ENCODE peak calls at places on chromosomes 4 and X, in ten cellular contexts. One of them, this sample, is unnamed.

GRCh38 chr4:57156242-57156990 is 46.2 kb upstream of the IGFBP7 start:
- DNase-seq in upper lobe of left lung: no peak
- DNase-seq in CD8-positive, alpha-beta T cell: no peak
- DNase-seq in OCI-LY7: no peak
- DNase-seq in Calu3: no peak
- DNase-seq in NB4: no peak
- DNase-seq in choroid plexus epithelial cell: no peak
- DNase-seq in psoas muscle: no peak
- DNase-seq in fibroblast of mammary gland: no peak
- DNase-seq in HFF-Myc: no peak
- DNase-seq in this sample: no peak

GRCh38 chr4:78647272-78647671 is 95.7 kb downstream of the ANXA3 start:
- DNase-seq in upper lobe of left lung: no peak
- DNase-seq in CD8-positive, alpha-beta T cell: no peak
- DNase-seq in OCI-LY7: no peak
- DNase-seq in Calu3: no peak
- DNase-seq in NB4: no peak
- DNase-seq in choroid plexus epithelial cell: no peak
- DNase-seq in psoas muscle: no peak
- DNase-seq in fibroblast of mammary gland: no peak
- DNase-seq in HFF-Myc: no peak
- DNase-seq in this sample: no peak

GRCh38 chr4:148539387-148539786 is 97.2 kb upstream of the NR3C2 start:
- DNase-seq in upper lobe of left lung: no peak
- DNase-seq in CD8-positive, alpha-beta T cell: no peak
- DNase-seq in OCI-LY7: no peak
- DNase-seq in Calu3: no peak
- DNase-seq in NB4: no peak
- DNase-seq in choroid plexus epithelial cell: no peak
- DNase-seq in psoas muscle: no peak
- DNase-seq in fibroblast of mammary gland: no peak
- DNase-seq in HFF-Myc: no peak
- DNase-seq in this sample: no peak

GRCh38 chr4:26088433-26088928 is 174.5 kb downstream of the SMIM20 start:
- DNase-seq in upper lobe of left lung: no peak
- DNase-seq in CD8-positive, alpha-beta T cell: no peak
- DNase-seq in OCI-LY7: no peak
- DNase-seq in Calu3: peak; percentile 11
- DNase-seq in NB4: peak; percentile 76
- DNase-seq in choroid plexus epithelial cell: peak; percentile 65
- DNase-seq in psoas muscle: no peak
- DNase-seq in fibroblast of mammary gland: peak; percentile 80
- DNase-seq in HFF-Myc: no peak
- DNase-seq in this sample: peak; percentile 67

GRCh38 chr4:7077371-7077770 is 9.5 kb upstream of the GRPEL1 start:
- DNase-seq in upper lobe of left lung: no peak
- DNase-seq in CD8-positive, alpha-beta T cell: no peak
- DNase-seq in OCI-LY7: no peak
- DNase-seq in Calu3: no peak
- DNase-seq in NB4: no peak
- DNase-seq in choroid plexus epithelial cell: no peak
- DNase-seq in psoas muscle: no peak
- DNase-seq in fibroblast of mammary gland: no peak
- DNase-seq in HFF-Myc: no peak
- DNase-seq in this sample: no peak

GRCh38 chrX:28586891-28587635 is at the start of gene IL1RAPL1:
- DNase-seq in upper lobe of left lung: no peak
- DNase-seq in CD8-positive, alpha-beta T cell: no peak
- DNase-seq in OCI-LY7: no peak
- DNase-seq in Calu3: peak; percentile 3
- DNase-seq in NB4: peak; percentile 1
- DNase-seq in choroid plexus epithelial cell: peak; percentile 84
- DNase-seq in psoas muscle: no peak
- DNase-seq in fibroblast of mammary gland: peak; percentile 31
- DNase-seq in HFF-Myc: peak; percentile 1
- DNase-seq in this sample: peak; percentile 3

GRCh38 chr4:3871181-3871852 is 105.1 kb downstream of the ADRA2C start:
- DNase-seq in upper lobe of left lung: peak; percentile 78
- DNase-seq in CD8-positive, alpha-beta T cell: no peak
- DNase-seq in OCI-LY7: no peak
- DNase-seq in Calu3: no peak
- DNase-seq in NB4: no peak
- DNase-seq in choroid plexus epithelial cell: no peak
- DNase-seq in psoas muscle: no peak
- DNase-seq in fibroblast of mammary gland: no peak
- DNase-seq in HFF-Myc: no peak
- DNase-seq in this sample: peak; percentile 13

GRCh38 chr4:87274803-87275202 is 47.9 kb downstream of the HSD17B13 start:
- DNase-seq in upper lobe of left lung: no peak
- DNase-seq in CD8-positive, alpha-beta T cell: no peak
- DNase-seq in OCI-LY7: no peak
- DNase-seq in Calu3: no peak
- DNase-seq in NB4: peak; percentile 22
- DNase-seq in choroid plexus epithelial cell: no peak
- DNase-seq in psoas muscle: no peak
- DNase-seq in fibroblast of mammary gland: no peak
- DNase-seq in HFF-Myc: no peak
- DNase-seq in this sample: no peak

GRCh38 chrX:111543212-111543762 is 31.8 kb downstream of the SERTM2 start:
- DNase-seq in upper lobe of left lung: no peak
- DNase-seq in CD8-positive, alpha-beta T cell: no peak
- DNase-seq in OCI-LY7: no peak
- DNase-seq in Calu3: no peak
- DNase-seq in NB4: no peak
- DNase-seq in choroid plexus epithelial cell: peak; percentile 3
- DNase-seq in psoas muscle: no peak
- DNase-seq in fibroblast of mammary gland: no peak
- DNase-seq in HFF-Myc: no peak
- DNase-seq in this sample: no peak

GRCh38 chrX:100995469-100995868 is 26.0 kb downstream of the ARL13A start:
- DNase-seq in upper lobe of left lung: no peak
- DNase-seq in CD8-positive, alpha-beta T cell: no peak
- DNase-seq in OCI-LY7: no peak
- DNase-seq in Calu3: no peak
- DNase-seq in NB4: peak; percentile 42
- DNase-seq in choroid plexus epithelial cell: peak; percentile 78
- DNase-seq in psoas muscle: no peak
- DNase-seq in fibroblast of mammary gland: peak; percentile 92
- DNase-seq in HFF-Myc: peak; percentile 44
- DNase-seq in this sample: no peak

GRCh38 chr4:151304755-151305154 is 20.6 kb downstream of the SH3D19 start:
- DNase-seq in upper lobe of left lung: no peak
- DNase-seq in CD8-positive, alpha-beta T cell: no peak
- DNase-seq in OCI-LY7: no peak
- DNase-seq in Calu3: no peak
- DNase-seq in NB4: no peak
- DNase-seq in choroid plexus epithelial cell: peak; percentile 20
- DNase-seq in psoas muscle: no peak
- DNase-seq in fibroblast of mammary gland: peak; percentile 29
- DNase-seq in HFF-Myc: no peak
- DNase-seq in this sample: peak; percentile 62

GRCh38 chr4:9880411-9881197 is 99.2 kb downstream of the DRD5 start:
- DNase-seq in upper lobe of left lung: no peak
- DNase-seq in CD8-positive, alpha-beta T cell: no peak
- DNase-seq in OCI-LY7: no peak
- DNase-seq in Calu3: no peak
- DNase-seq in NB4: no peak
- DNase-seq in choroid plexus epithelial cell: peak; percentile 95
- DNase-seq in psoas muscle: no peak
- DNase-seq in fibroblast of mammary gland: peak; percentile 4
- DNase-seq in HFF-Myc: no peak
- DNase-seq in this sample: no peak

GRCh38 chr4:164514765-164515164 is 239.2 kb upstream of the SMIM31 start:
- DNase-seq in upper lobe of left lung: no peak
- DNase-seq in CD8-positive, alpha-beta T cell: no peak
- DNase-seq in OCI-LY7: no peak
- DNase-seq in Calu3: no peak
- DNase-seq in NB4: no peak
- DNase-seq in choroid plexus epithelial cell: no peak
- DNase-seq in psoas muscle: no peak
- DNase-seq in fibroblast of mammary gland: no peak
- DNase-seq in HFF-Myc: no peak
- DNase-seq in this sample: no peak
- TF ChIP-seq CTCF in upper lobe of left lung: no peak
- TF ChIP-seq CTCF in CD8-positive, alpha-beta T cell: no peak
- TF ChIP-seq CTCF in OCI-LY7: no peak
- TF ChIP-seq CTCF in Calu3: no peak
- TF ChIP-seq CTCF in NB4: no peak
- TF ChIP-seq CTCF in choroid plexus epithelial cell: no peak
- TF ChIP-seq CTCF in psoas muscle: no peak
- TF ChIP-seq CTCF in fibroblast of mammary gland: no peak
- TF ChIP-seq CTCF in HFF-Myc: no peak
- TF ChIP-seq CTCF in this sample: no peak

GRCh38 chrX:21740329-21741274 is 17.3 kb downstream of the SMPX start:
- DNase-seq in upper lobe of left lung: no peak
- DNase-seq in CD8-positive, alpha-beta T cell: no peak
- DNase-seq in OCI-LY7: no peak
- DNase-seq in Calu3: peak; percentile 14
- DNase-seq in NB4: no peak
- DNase-seq in choroid plexus epithelial cell: peak; percentile 85
- DNase-seq in psoas muscle: peak; percentile 34
- DNase-seq in fibroblast of mammary gland: peak; percentile 11
- DNase-seq in HFF-Myc: no peak
- DNase-seq in this sample: peak; percentile 1

GRCh38 chrX:21744721-21745120 is 13.2 kb downstream of the SMPX start:
- DNase-seq in upper lobe of left lung: no peak
- DNase-seq in CD8-positive, alpha-beta T cell: no peak
- DNase-seq in OCI-LY7: no peak
- DNase-seq in Calu3: no peak
- DNase-seq in NB4: no peak
- DNase-seq in choroid plexus epithelial cell: no peak
- DNase-seq in psoas muscle: no peak
- DNase-seq in fibroblast of mammary gland: no peak
- DNase-seq in HFF-Myc: no peak
- DNase-seq in this sample: no peak

GRCh38 chrX:21744060-21744459 is 13.9 kb downstream of the SMPX start:
- DNase-seq in upper lobe of left lung: no peak
- DNase-seq in CD8-positive, alpha-beta T cell: no peak
- DNase-seq in OCI-LY7: no peak
- DNase-seq in Calu3: no peak
- DNase-seq in NB4: no peak
- DNase-seq in choroid plexus epithelial cell: no peak
- DNase-seq in psoas muscle: no peak
- DNase-seq in fibroblast of mammary gland: no peak
- DNase-seq in HFF-Myc: no peak
- DNase-seq in this sample: no peak

GRCh38 chrX:21741378-21741777 is 16.5 kb downstream of the SMPX start:
- DNase-seq in upper lobe of left lung: no peak
- DNase-seq in CD8-positive, alpha-beta T cell: no peak
- DNase-seq in OCI-LY7: no peak
- DNase-seq in Calu3: no peak
- DNase-seq in NB4: no peak
- DNase-seq in choroid plexus epithelial cell: no peak
- DNase-seq in psoas muscle: no peak
- DNase-seq in fibroblast of mammary gland: no peak
- DNase-seq in HFF-Myc: no peak
- DNase-seq in this sample: no peak

GRCh38 chrX:21741869-21742701 is 15.8 kb downstream of the SMPX start:
- DNase-seq in upper lobe of left lung: no peak
- DNase-seq in CD8-positive, alpha-beta T cell: no peak
- DNase-seq in OCI-LY7: no peak
- DNase-seq in Calu3: peak; percentile 39
- DNase-seq in NB4: no peak
- DNase-seq in choroid plexus epithelial cell: peak; percentile 88
- DNase-seq in psoas muscle: no peak
- DNase-seq in fibroblast of mammary gland: peak; percentile 11
- DNase-seq in HFF-Myc: no peak
- DNase-seq in this sample: no peak
- TF ChIP-seq CTCF in upper lobe of left lung: no peak
- TF ChIP-seq CTCF in CD8-positive, alpha-beta T cell: no peak
- TF ChIP-seq CTCF in OCI-LY7: no peak
- TF ChIP-seq CTCF in Calu3: no peak
- TF ChIP-seq CTCF in NB4: no peak
- TF ChIP-seq CTCF in choroid plexus epithelial cell: no peak
- TF ChIP-seq CTCF in psoas muscle: no peak
- TF ChIP-seq CTCF in fibroblast of mammary gland: no peak
- TF ChIP-seq CTCF in HFF-Myc: no peak
- TF ChIP-seq CTCF in this sample: no peak

GRCh38 chr4:24131954-24132673 is 242.3 kb upstream of the PPARGC1A start:
- DNase-seq in upper lobe of left lung: no peak
- DNase-seq in CD8-positive, alpha-beta T cell: no peak
- DNase-seq in OCI-LY7: no peak
- DNase-seq in Calu3: no peak
- DNase-seq in NB4: no peak
- DNase-seq in choroid plexus epithelial cell: no peak
- DNase-seq in psoas muscle: no peak
- DNase-seq in fibroblast of mammary gland: no peak
- DNase-seq in HFF-Myc: no peak
- DNase-seq in this sample: no peak
- TF ChIP-seq CTCF in upper lobe of left lung: no peak
- TF ChIP-seq CTCF in CD8-positive, alpha-beta T cell: no peak
- TF ChIP-seq CTCF in OCI-LY7: no peak
- TF ChIP-seq CTCF in Calu3: no peak
- TF ChIP-seq CTCF in NB4: no peak
- TF ChIP-seq CTCF in choroid plexus epithelial cell: no peak
- TF ChIP-seq CTCF in psoas muscle: no peak
- TF ChIP-seq CTCF in fibroblast of mammary gland: no peak
- TF ChIP-seq CTCF in HFF-Myc: no peak
- TF ChIP-seq CTCF in this sample: no peak

GRCh38 chrX:70466968-70467367 is 22.3 kb downstream of the DLG3 start:
- DNase-seq in upper lobe of left lung: no peak
- DNase-seq in CD8-positive, alpha-beta T cell: no peak
- DNase-seq in OCI-LY7: no peak
- DNase-seq in Calu3: no peak
- DNase-seq in NB4: no peak
- DNase-seq in choroid plexus epithelial cell: no peak
- DNase-seq in psoas muscle: no peak
- DNase-seq in fibroblast of mammary gland: no peak
- DNase-seq in HFF-Myc: no peak
- DNase-seq in this sample: no peak

GRCh38 chrX:70468709-70469108 is 24.1 kb downstream of the DLG3 start:
- DNase-seq in upper lobe of left lung: no peak
- DNase-seq in CD8-positive, alpha-beta T cell: no peak
- DNase-seq in OCI-LY7: no peak
- DNase-seq in Calu3: no peak
- DNase-seq in NB4: no peak
- DNase-seq in choroid plexus epithelial cell: no peak
- DNase-seq in psoas muscle: no peak
- DNase-seq in fibroblast of mammary gland: no peak
- DNase-seq in HFF-Myc: no peak
- DNase-seq in this sample: no peak

GRCh38 chrX:70476166-70476933 is 31.7 kb downstream of the DLG3 start:
- DNase-seq in upper lobe of left lung: no peak
- DNase-seq in CD8-positive, alpha-beta T cell: no peak
- DNase-seq in OCI-LY7: no peak
- DNase-seq in Calu3: no peak
- DNase-seq in NB4: no peak
- DNase-seq in choroid plexus epithelial cell: no peak
- DNase-seq in psoas muscle: no peak
- DNase-seq in fibroblast of mammary gland: no peak
- DNase-seq in HFF-Myc: no peak
- DNase-seq in this sample: no peak

DNA sequence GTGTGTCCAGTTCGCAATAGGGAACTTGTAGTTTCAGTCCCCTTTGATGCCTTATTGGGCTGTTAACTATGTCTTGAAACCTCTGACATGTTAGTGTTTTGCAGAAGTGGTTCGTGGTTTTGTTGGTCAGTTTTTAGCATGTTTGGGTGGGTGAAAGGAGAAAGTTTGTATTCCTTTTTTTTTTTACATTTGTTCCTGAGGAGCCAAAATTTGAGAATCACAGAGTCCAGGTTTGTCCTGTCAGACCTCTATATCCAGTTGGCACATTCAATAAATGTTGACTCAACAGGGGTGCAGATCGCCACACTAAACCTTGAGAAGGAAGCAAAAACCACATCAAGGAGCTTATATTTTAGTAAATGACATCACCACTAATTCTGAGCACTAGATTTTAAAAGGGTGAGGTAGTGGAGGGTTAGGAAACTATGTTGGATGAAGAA is 26.2 kb downstream of the DLG3 start:
- DNase-seq in upper lobe of left lung: no peak
- DNase-seq in CD8-positive, alpha-beta T cell: no peak
- DNase-seq in OCI-LY7: no peak
- DNase-seq in Calu3: no peak
- DNase-seq in NB4: peak; percentile 50
- DNase-seq in choroid plexus epithelial cell: no peak
- DNase-seq in psoas muscle: no peak
- DNase-seq in fibroblast of mammary gland: peak; percentile 59
- DNase-seq in HFF-Myc: no peak
- DNase-seq in this sample: peak; percentile 39
- TF ChIP-seq CTCF in upper lobe of left lung: no peak
- TF ChIP-seq CTCF in CD8-positive, alpha-beta T cell: no peak
- TF ChIP-seq CTCF in OCI-LY7: no peak
- TF ChIP-seq CTCF in Calu3: no peak
- TF ChIP-seq CTCF in NB4: no peak
- TF ChIP-seq CTCF in choroid plexus epithelial cell: no peak
- TF ChIP-seq CTCF in psoas muscle: no peak
- TF ChIP-seq CTCF in fibroblast of mammary gland: no peak
- TF ChIP-seq CTCF in HFF-Myc: no peak
- TF ChIP-seq CTCF in this sample: no peak